ENCODE peak calls at places on chromosomes 2 and 18, in seven cellular contexts. W is GM12878, E is stomach, K is IMR-90, D is HCT116, Y is ovary, G is prostate gland. C is an unnamed sample.

GRCh38 chr18:48455555-48456478 is 46.6 kb upstream of the ZBTB7C start:
- DNase-seq in W (no peak), E (no peak), K (peak), D (peak), Y (no peak), G (no peak), C (no peak)

GRCh38 chr18:47413327-47413726 is 161.9 kb upstream of the SKOR2 start:
- DNase-seq in W (no peak), E (peak), K (no peak), D (no peak), Y (no peak), G (peak), C (no peak)

GRCh38 chr2:217662984-217663602 is 339.7 kb downstream of the TNS1 start:
- DNase-seq in W (no peak), E (no peak), K (peak), D (no peak), Y (no peak), G (no peak), C (no peak)

GRCh38 chr2:207589143-207589542 is 36.1 kb downstream of the METTL21A start:
- DNase-seq in W (no peak), E (no peak), K (no peak), D (no peak), Y (no peak), G (no peak), C (no peak)

GRCh38 chr2:228409493-228409892 is 228.0 kb upstream of the SPHKAP start:
- DNase-seq in W (no peak), E (no peak), K (no peak), D (no peak), Y (no peak), G (no peak), C (no peak)

GRCh38 chr2:75466708-75467311 is 93.9 kb downstream of the EVA1A start:
- DNase-seq in W (no peak), E (peak), K (peak), D (peak), Y (no peak), G (peak), C (no peak)

GRCh38 chr2:11692966-11693521 is 23.0 kb upstream of the NTSR2 start:
- DNase-seq in W (no peak), E (peak), K (peak), D (peak), Y (peak), G (peak), C (peak)

GRCh38 chr2:112229365-112229764 is 25.5 kb downstream of the ZC3H8 start:
- DNase-seq in W (no peak), E (no peak), K (no peak), D (no peak), Y (no peak), G (no peak), C (peak)

GRCh38 chr2:234533631-234534030 is 36.8 kb upstream of the ARL4C start:
- DNase-seq in W (no peak), E (no peak), K (no peak), D (no peak), Y (no peak), G (no peak), C (no peak)

GRCh38 chr2:27792759-27793158 is 21.2 kb downstream of the MRPL33 start:
- DNase-seq in W (no peak), E (no peak), K (peak), D (no peak), Y (no peak), G (no peak), C (no peak)

GRCh38 chr2:221779614-221780067 is 207.5 kb upstream of the EPHA4 start:
- DNase-seq in W (no peak), E (no peak), K (peak), D (no peak), Y (no peak), G (no peak), C (no peak)

GRCh38 chr18:69787825-69788547 is 159.7 kb downstream of the CD226 start:
- DNase-seq in W (no peak), E (no peak), K (peak), D (peak), Y (no peak), G (no peak), C (no peak)

GRCh38 chr2:25933622-25934021 is 48.7 kb downstream of the KIF3C start:
- DNase-seq in W (no peak), E (no peak), K (no peak), D (no peak), Y (no peak), G (no peak), C (no peak)

GRCh38 chr2:118728984-118729383 is 118.5 kb downstream of the EN1 start:
- DNase-seq in W (no peak), E (no peak), K (no peak), D (no peak), Y (no peak), G (no peak), C (no peak)
- TF ChIP-seq CTCF in W (no peak), E (no peak), K (no peak), D (no peak), Y (no peak), G (no peak), C (no peak)

GRCh38 chr2:85326946-85327756 is 638 bp downstream of the TGOLN2 start:
- DNase-seq in W (no peak), E (peak), K (peak), D (no peak), Y (peak), G (peak), C (peak)

GRCh38 chr2:85325466-85325811 is 2.4 kb downstream of the TGOLN2 start:
- DNase-seq in W (no peak), E (no peak), K (no peak), D (no peak), Y (no peak), G (no peak), C (no peak)

GRCh38 chr2:85323351-85323987 is 4.3 kb downstream of the TGOLN2 start:
- DNase-seq in W (no peak), E (no peak), K (no peak), D (no peak), Y (no peak), G (no peak), C (no peak)

GRCh38 chr2:85326406-85326945 is 1.3 kb downstream of the TGOLN2 start:
- DNase-seq in W (no peak), E (no peak), K (peak), D (no peak), Y (no peak), G (no peak), C (no peak)

GRCh38 chr2:85324639-85325465 is 2.9 kb downstream of the TGOLN2 start:
- DNase-seq in W (no peak), E (no peak), K (peak), D (no peak), Y (no peak), G (no peak), C (no peak)
- TF ChIP-seq POLR2A in W (no peak), E (no peak), K (no peak), D (no peak), Y (no peak), G (no peak), C (no peak)

DNA sequence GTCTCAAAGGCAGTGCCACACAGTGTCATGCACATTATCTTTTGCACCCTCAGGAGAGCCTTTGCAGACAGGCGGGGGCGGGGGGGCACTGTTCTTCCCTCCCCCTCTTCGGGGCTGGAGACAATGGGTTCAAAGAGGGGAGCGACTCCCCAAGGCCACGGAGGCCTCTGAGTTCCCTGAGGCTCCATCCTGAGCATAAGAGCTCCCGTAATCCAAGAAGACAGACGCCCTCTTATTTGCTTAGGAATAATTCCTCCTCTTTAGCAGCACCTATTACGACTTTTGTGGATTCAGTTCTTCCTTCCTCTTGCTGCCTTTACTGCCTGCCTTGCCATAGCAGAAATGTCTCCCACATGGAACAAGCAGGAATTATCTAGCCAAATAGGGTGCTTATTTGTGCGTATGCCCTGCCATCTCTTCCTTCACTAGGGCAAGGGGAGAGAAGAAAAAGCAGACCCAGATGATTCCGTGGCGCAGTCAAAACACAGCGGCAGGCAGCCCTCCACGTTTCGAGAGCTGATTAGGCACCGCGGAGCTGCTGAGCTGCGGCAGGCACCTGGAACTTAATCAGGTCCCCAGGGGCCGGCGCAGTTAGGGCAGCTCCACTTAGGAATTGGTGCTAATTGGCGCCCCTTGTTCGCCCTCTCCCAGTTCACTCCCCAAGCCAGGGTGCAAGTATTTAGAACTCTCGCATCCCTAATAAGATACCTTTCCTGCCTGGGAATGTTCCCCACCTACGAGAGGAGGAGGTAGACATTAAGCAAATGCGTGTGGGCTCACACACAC is 233.4 kb upstream of the MYT1L start:
- DNase-seq in W (no peak), E (no peak), K (no peak), D (no peak), Y (no peak), G (no peak), C (no peak)
- H3K4me3 ChIP-seq in W (no peak), E (no peak), K (no peak), D (no peak), Y (no peak), G (no peak), C (no peak)

DNA sequence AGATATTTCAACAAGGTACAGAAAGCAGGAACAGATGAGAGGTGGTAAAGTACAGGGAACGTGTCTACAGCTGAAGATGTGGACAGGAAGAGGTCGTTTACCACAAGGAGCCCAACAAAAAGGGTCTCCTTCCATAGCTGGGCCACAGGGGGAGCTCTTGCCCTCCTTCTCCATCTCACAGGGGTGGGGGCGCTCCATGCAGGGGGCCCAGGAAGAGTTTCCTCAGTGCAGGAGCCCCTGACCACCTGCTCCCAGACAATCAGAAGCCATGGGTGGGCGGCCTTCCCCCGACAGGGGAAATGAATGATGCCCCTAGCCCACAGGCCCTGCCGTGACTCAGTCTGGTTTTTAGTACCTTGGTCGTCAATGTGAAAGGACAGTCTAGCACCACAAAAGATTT is 163.6 kb upstream of the ZNF516 start:
- DNase-seq in W (no peak), E (no peak), K (no peak), D (no peak), Y (no peak), G (no peak), C (no peak)
- TF ChIP-seq CTCF in W (peak), E (no peak), K (peak), D (peak), Y (no peak), G (no peak), C (no peak)

DNA sequence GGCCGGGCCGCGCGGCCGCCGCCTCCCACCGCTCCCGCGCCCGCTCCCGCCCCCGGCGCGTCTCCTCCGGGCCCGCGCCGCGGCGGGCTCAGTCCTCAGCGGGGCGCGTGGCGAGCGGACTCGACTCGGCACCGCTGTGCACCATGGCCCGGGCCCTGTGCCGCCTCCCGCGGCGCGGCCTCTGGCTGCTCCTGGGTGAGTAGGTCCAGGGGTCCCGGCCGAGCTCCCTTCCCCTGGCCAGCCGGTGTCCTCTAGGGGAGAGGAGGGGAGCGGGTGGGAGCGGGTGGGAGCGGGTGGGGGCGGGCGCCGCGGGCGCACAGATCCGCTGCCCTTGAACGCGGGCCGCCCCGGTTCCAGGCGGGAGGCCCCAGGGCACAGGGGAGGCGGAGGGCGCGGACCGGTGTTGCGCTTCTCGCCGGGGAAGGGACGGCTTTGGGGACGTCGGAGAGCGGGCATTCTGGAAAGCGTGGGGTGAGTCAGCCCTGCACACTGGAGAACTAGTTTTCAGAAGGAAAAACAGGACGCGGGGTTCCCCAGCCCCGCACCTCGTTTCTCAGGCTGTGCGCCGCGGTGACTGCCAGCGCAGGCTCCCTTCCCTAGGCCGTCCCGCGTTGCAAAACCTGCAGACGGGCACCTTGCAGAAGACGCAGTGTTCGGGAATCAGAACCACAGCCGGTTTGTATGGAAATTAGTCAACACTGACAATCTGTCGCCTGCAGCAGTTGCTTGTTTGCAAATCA is at the start of gene RAMP1:
- DNase-seq in W (no peak), E (no peak), K (peak), D (no peak), Y (no peak), G (peak), C (no peak)
- TF ChIP-seq POLR2A in W (no peak), E (no peak), K (peak), D (no peak), Y (no peak), G (no peak), C (no peak)

DNA sequence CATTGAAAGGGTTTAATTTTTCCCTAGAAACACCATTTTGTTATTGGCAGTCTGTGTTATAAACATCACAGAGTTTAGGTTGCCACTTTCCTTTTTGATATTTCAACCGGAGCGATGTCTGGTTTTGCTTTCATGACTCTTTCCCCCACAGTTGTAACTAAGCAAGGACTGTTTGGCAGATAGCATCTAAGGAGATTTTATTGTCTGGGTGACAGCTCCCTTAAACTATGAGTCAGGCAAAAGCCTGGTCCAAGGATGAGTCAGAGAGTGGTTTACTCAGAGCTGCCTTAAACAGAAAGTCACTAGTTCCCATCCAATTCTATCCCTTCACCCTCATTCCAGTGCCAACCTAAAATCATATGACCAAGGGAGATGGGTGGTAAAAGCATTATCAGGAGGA is 341.6 kb upstream of the VWC2L start:
- DNase-seq in W (no peak), E (no peak), K (peak), D (peak), Y (no peak), G (peak), C (peak)
- H3K4me3 ChIP-seq in W (no peak), E (no peak), K (peak), D (peak), Y (no peak), G (no peak), C (no peak)

DNA sequence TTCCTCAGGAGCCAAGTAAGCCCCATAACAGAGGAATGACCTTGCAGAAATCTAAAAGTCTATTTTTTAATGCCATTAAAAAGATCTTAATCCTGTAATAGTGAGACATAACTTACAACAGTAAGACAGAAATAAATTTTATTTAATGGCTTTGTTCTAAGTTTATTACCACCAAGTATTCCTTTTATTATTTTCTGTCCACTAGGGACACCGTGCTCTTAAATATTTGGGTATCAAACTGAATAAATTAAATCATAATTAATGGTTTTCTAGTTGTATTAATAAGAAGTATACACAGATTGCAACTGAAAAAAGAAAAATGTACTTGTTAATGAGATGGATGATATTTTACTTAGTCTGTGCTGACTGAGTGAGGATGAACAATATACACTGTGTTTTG is 3.1 kb upstream of the B4GALT6 start:
- DNase-seq in W (no peak), E (no peak), K (no peak), D (no peak), Y (no peak), G (no peak), C (no peak)
- TF ChIP-seq CTCF in W (no peak), E (no peak), K (peak), D (peak), Y (no peak), G (no peak), C (no peak)

DNA sequence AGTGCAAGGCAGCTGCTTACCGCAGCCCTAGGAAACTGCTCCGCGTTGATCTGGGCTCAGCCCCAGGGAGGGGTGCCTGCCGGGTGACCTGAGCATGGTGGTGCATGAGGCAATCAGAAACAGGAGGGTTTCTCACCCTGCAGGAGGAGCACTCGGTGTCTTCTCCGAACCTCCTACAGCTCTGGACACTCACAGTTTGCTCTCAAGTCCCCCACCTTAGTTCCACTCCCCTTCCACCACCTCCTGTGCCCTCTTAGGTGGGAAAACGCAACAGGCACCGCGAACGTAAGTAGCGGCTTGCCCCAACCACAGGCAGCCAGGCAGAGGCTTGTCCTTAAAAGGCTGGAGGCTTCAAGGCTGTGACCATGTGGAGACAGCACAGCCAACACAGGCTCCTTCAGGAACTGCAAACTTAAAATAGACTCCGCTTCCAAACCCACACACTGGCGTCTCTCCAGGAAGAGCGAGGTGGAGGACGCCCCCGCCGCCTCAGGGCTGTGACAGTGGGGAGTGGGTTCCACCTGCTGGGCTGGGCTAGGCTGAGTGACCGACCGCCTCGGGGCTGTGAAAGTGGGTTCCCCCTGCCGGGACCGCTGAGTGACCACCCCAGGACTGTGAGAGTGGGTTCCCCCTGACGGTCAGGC is 71.6 kb downstream of the NDUFA10 start:
- DNase-seq in W (no peak), E (no peak), K (peak), D (no peak), Y (peak), G (peak), C (no peak)
- TF ChIP-seq POLR2A in W (no peak), E (no peak), K (no peak), D (no peak), Y (no peak), G (no peak), C (no peak)

GRCh38 chr18:5628512-5629255 is 84.9 kb upstream of the EPB41L3 start:
- DNase-seq in W (no peak), E (peak), K (peak), D (no peak), Y (peak), G (no peak), C (peak)

GRCh38 chr18:5630057-5630765 is 86.4 kb upstream of the EPB41L3 start:
- DNase-seq in W (no peak), E (peak), K (peak), D (no peak), Y (no peak), G (peak), C (peak)

GRCh38 chr18:5625076-5625475 is 81.3 kb upstream of the EPB41L3 start:
- DNase-seq in W (no peak), E (no peak), K (no peak), D (no peak), Y (no peak), G (no peak), C (no peak)

GRCh38 chr18:5626130-5626880 is 82.5 kb upstream of the EPB41L3 start:
- DNase-seq in W (no peak), E (no peak), K (no peak), D (no peak), Y (no peak), G (no peak), C (no peak)

GRCh38 chr18:5627756-5628511 is 84.1 kb upstream of the EPB41L3 start:
- DNase-seq in W (no peak), E (no peak), K (no peak), D (no peak), Y (no peak), G (no peak), C (no peak)
- H3K4me3 ChIP-seq in W (no peak), E (peak), K (peak), D (no peak), Y (peak), G (peak), C (peak)

C was measured in lower leg skin.